ENCODE peak calls at places on chromosomes 12 and 14, in six cellular contexts. One of them, this sample, is unnamed.

GRCh38 chr12:92074889-92075288 is 70.8 kb downstream of the BTG1 start:
- DNase-seq in cardiac muscle cell: no peak
- DNase-seq in left ventricle myocardium inferior: no peak
- DNase-seq in heart right ventricle: no peak
- DNase-seq in CD8-positive, alpha-beta T cell: no peak
- DNase-seq in left lung: no peak
- DNase-seq in this sample: no peak

GRCh38 chr12:42039146-42039545 is 105.5 kb downstream of the GXYLT1 start:
- DNase-seq in cardiac muscle cell: peak; percentile 64
- DNase-seq in left ventricle myocardium inferior: no peak
- DNase-seq in heart right ventricle: no peak
- DNase-seq in CD8-positive, alpha-beta T cell: no peak
- DNase-seq in left lung: no peak
- DNase-seq in this sample: no peak

GRCh38 chr12:122895757-122896636 is at the start of gene VPS37B:
- DNase-seq in cardiac muscle cell: peak; percentile 92
- DNase-seq in left ventricle myocardium inferior: peak; percentile 83
- DNase-seq in heart right ventricle: peak; percentile 87
- DNase-seq in CD8-positive, alpha-beta T cell: peak; percentile 94
- DNase-seq in left lung: peak; percentile 94
- DNase-seq in this sample: peak; percentile 89

GRCh38 chr14:61406670-61407069 is 85.3 kb downstream of the PRKCH start:
- DNase-seq in cardiac muscle cell: no peak
- DNase-seq in left ventricle myocardium inferior: no peak
- DNase-seq in heart right ventricle: no peak
- DNase-seq in CD8-positive, alpha-beta T cell: peak; percentile 33
- DNase-seq in left lung: no peak
- DNase-seq in this sample: no peak

GRCh38 chr14:38203929-38204716 is 3.6 kb upstream of the SSTR1 start:
- DNase-seq in cardiac muscle cell: no peak
- DNase-seq in left ventricle myocardium inferior: no peak
- DNase-seq in heart right ventricle: no peak
- DNase-seq in CD8-positive, alpha-beta T cell: no peak
- DNase-seq in left lung: no peak
- DNase-seq in this sample: no peak

GRCh38 chr14:26290007-26290530 is 307.8 kb downstream of the NOVA1 start:
- DNase-seq in cardiac muscle cell: peak; percentile 78
- DNase-seq in left ventricle myocardium inferior: no peak
- DNase-seq in heart right ventricle: no peak
- DNase-seq in CD8-positive, alpha-beta T cell: no peak
- DNase-seq in left lung: no peak
- DNase-seq in this sample: no peak

GRCh38 chr12:12608557-12608957 is 3.1 kb upstream of the CREBL2 start:
- DNase-seq in cardiac muscle cell: peak; percentile 25
- DNase-seq in left ventricle myocardium inferior: no peak
- DNase-seq in heart right ventricle: no peak
- DNase-seq in CD8-positive, alpha-beta T cell: no peak
- DNase-seq in left lung: no peak
- DNase-seq in this sample: no peak

GRCh38 chr12:12244341-12244740 is 22.5 kb downstream of the LRP6 start:
- DNase-seq in cardiac muscle cell: no peak
- DNase-seq in left ventricle myocardium inferior: no peak
- DNase-seq in heart right ventricle: no peak
- DNase-seq in CD8-positive, alpha-beta T cell: no peak
- DNase-seq in left lung: no peak
- DNase-seq in this sample: no peak

GRCh38 chr14:64549805-64550538 is at the start of gene PPP1R36:
- DNase-seq in cardiac muscle cell: no peak
- DNase-seq in left ventricle myocardium inferior: peak; percentile 34
- DNase-seq in heart right ventricle: peak; percentile 61
- DNase-seq in CD8-positive, alpha-beta T cell: peak; percentile 51
- DNase-seq in left lung: peak; percentile 89
- DNase-seq in this sample: peak; percentile 69

GRCh38 chr14:76090611-76091010 is 61.1 kb upstream of the GPATCH2L start:
- DNase-seq in cardiac muscle cell: no peak
- DNase-seq in left ventricle myocardium inferior: no peak
- DNase-seq in heart right ventricle: no peak
- DNase-seq in CD8-positive, alpha-beta T cell: no peak
- DNase-seq in left lung: no peak
- DNase-seq in this sample: no peak

GRCh38 chr14:76191297-76191696 is 39.6 kb downstream of the GPATCH2L start:
- DNase-seq in cardiac muscle cell: no peak
- DNase-seq in left ventricle myocardium inferior: no peak
- DNase-seq in heart right ventricle: no peak
- DNase-seq in CD8-positive, alpha-beta T cell: no peak
- DNase-seq in left lung: no peak
- DNase-seq in this sample: no peak

GRCh38 chr14:100740196-100740825 is 13.6 kb downstream of the DLK1 start:
- DNase-seq in cardiac muscle cell: no peak
- DNase-seq in left ventricle myocardium inferior: no peak
- DNase-seq in heart right ventricle: no peak
- DNase-seq in CD8-positive, alpha-beta T cell: no peak
- DNase-seq in left lung: no peak
- DNase-seq in this sample: no peak

GRCh38 chr14:65926935-65927700 is 514.6 kb downstream of the FUT8 start:
- DNase-seq in cardiac muscle cell: no peak
- DNase-seq in left ventricle myocardium inferior: no peak
- DNase-seq in heart right ventricle: no peak
- DNase-seq in CD8-positive, alpha-beta T cell: no peak
- DNase-seq in left lung: no peak
- DNase-seq in this sample: no peak

GRCh38 chr14:64542839-64543207 is 2.3 kb downstream of the HSPA2 start:
- DNase-seq in cardiac muscle cell: no peak
- DNase-seq in left ventricle myocardium inferior: no peak
- DNase-seq in heart right ventricle: no peak
- DNase-seq in CD8-positive, alpha-beta T cell: no peak
- DNase-seq in left lung: no peak
- DNase-seq in this sample: no peak

GRCh38 chr12:14225064-14225463 is 140.4 kb upstream of the ATF7IP start:
- DNase-seq in cardiac muscle cell: no peak
- DNase-seq in left ventricle myocardium inferior: no peak
- DNase-seq in heart right ventricle: no peak
- DNase-seq in CD8-positive, alpha-beta T cell: no peak
- DNase-seq in left lung: no peak
- DNase-seq in this sample: no peak

GRCh38 chr12:24228371-24228770 is 278.9 kb upstream of the SOX5 start:
- DNase-seq in cardiac muscle cell: no peak
- DNase-seq in left ventricle myocardium inferior: no peak
- DNase-seq in heart right ventricle: no peak
- DNase-seq in CD8-positive, alpha-beta T cell: no peak
- DNase-seq in left lung: no peak
- DNase-seq in this sample: no peak

GRCh38 chr14:96911499-96912130 is 114.4 kb downstream of the VRK1 start:
- DNase-seq in cardiac muscle cell: no peak
- DNase-seq in left ventricle myocardium inferior: no peak
- DNase-seq in heart right ventricle: no peak
- DNase-seq in CD8-positive, alpha-beta T cell: no peak
- DNase-seq in left lung: no peak
- DNase-seq in this sample: no peak

GRCh38 chr12:52992699-52993557 is 13.3 kb upstream of the EIF4B start:
- DNase-seq in cardiac muscle cell: peak; percentile 59
- DNase-seq in left ventricle myocardium inferior: no peak
- DNase-seq in heart right ventricle: no peak
- DNase-seq in CD8-positive, alpha-beta T cell: no peak
- DNase-seq in left lung: no peak
- DNase-seq in this sample: no peak

GRCh38 chr14:57962293-57962996 is 96.6 kb upstream of the SLC35F4 start:
- DNase-seq in cardiac muscle cell: no peak
- DNase-seq in left ventricle myocardium inferior: no peak
- DNase-seq in heart right ventricle: no peak
- DNase-seq in CD8-positive, alpha-beta T cell: no peak
- DNase-seq in left lung: no peak
- DNase-seq in this sample: no peak

GRCh38 chr12:54390668-54391551 is 6.4 kb upstream of the ZNF385A start:
- DNase-seq in cardiac muscle cell: no peak
- DNase-seq in left ventricle myocardium inferior: peak; percentile 11
- DNase-seq in heart right ventricle: peak; percentile 41
- DNase-seq in CD8-positive, alpha-beta T cell: peak; percentile 75
- DNase-seq in left lung: peak; percentile 86
- DNase-seq in this sample: no peak

GRCh38 chr12:54390176-54390667 is 5.7 kb upstream of the ZNF385A start:
- DNase-seq in cardiac muscle cell: no peak
- DNase-seq in left ventricle myocardium inferior: peak; percentile 13
- DNase-seq in heart right ventricle: no peak
- DNase-seq in CD8-positive, alpha-beta T cell: no peak
- DNase-seq in left lung: no peak
- DNase-seq in this sample: no peak

GRCh38 chr12:54389139-54389508 is 4.6 kb upstream of the ZNF385A start:
- DNase-seq in cardiac muscle cell: no peak
- DNase-seq in left ventricle myocardium inferior: no peak
- DNase-seq in heart right ventricle: no peak
- DNase-seq in CD8-positive, alpha-beta T cell: no peak
- DNase-seq in left lung: no peak
- DNase-seq in this sample: no peak

GRCh38 chr12:54388214-54389138 is 3.9 kb upstream of the ZNF385A start:
- DNase-seq in cardiac muscle cell: no peak
- DNase-seq in left ventricle myocardium inferior: no peak
- DNase-seq in heart right ventricle: no peak
- DNase-seq in CD8-positive, alpha-beta T cell: no peak
- DNase-seq in left lung: no peak
- DNase-seq in this sample: no peak

GRCh38 chr12:54389536-54390175 is 5.1 kb upstream of the ZNF385A start:
- DNase-seq in cardiac muscle cell: no peak
- DNase-seq in left ventricle myocardium inferior: peak; percentile 14
- DNase-seq in heart right ventricle: no peak
- DNase-seq in CD8-positive, alpha-beta T cell: no peak
- DNase-seq in left lung: no peak
- DNase-seq in this sample: no peak
- H3K4me1 ChIP-seq in cardiac muscle cell: peaks cover 53% of the 10 kb centered on the region
- H3K4me1 ChIP-seq in left ventricle myocardium inferior: peaks cover 22% of the 10 kb centered on the region
- H3K4me1 ChIP-seq in heart right ventricle: peaks cover 70% of the 10 kb centered on the region
- H3K4me1 ChIP-seq in CD8-positive, alpha-beta T cell: peaks cover 8% of the 10 kb centered on the region
- H3K4me1 ChIP-seq in left lung: peaks cover 72% of the 10 kb centered on the region
- H3K4me1 ChIP-seq in this sample: peaks cover 33% of the 10 kb centered on the region

DNA sequence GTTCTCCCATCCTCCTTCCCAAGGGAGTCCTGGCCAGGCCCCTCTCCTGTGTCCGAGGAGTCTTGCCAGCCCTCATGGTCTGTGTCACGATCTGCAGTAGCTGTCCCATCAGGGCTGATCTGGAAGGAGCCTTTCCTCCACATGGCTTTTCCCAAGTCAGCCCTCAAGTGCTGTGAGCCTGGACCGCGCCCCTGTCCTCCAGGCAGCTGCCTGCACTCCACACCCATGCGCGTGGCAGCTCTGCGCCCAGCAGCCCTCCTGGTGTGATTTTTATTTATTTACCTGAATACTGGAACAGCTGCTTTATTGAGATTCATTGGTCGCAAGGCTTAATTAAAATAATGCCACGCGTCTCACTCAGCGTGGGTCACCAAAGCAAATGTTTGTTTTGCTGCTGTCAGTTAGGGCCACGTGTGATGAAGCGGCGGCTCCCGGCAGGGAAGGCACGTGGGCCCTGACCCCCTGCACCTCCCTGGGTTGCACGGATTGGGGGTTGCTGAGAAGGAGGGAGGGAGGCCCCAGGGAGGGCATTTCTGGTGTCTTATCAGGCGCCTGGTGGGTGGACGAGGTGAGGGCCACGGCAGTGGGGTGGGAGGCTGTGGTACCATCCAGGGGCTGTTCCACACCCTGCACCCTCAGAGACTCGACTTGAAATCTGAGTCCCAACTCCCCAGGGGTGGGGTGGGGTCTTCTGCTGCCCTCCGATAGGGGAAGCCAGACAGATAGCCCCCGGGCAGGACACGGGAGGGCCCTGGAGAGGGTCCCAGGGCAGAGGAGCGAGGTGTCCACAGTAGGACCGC is 206.3 kb upstream of the C14orf180 start:
- DNase-seq in cardiac muscle cell: no peak
- DNase-seq in left ventricle myocardium inferior: no peak
- DNase-seq in heart right ventricle: peak; percentile 2
- DNase-seq in CD8-positive, alpha-beta T cell: no peak
- DNase-seq in left lung: peak; percentile 49
- DNase-seq in this sample: peak; percentile 30
- H3K4me1 ChIP-seq in cardiac muscle cell: no peaks in the 10 kb centered on the region
- H3K4me1 ChIP-seq in left ventricle myocardium inferior: no peaks in the 10 kb centered on the region
- H3K4me1 ChIP-seq in heart right ventricle: no peaks in the 10 kb centered on the region
- H3K4me1 ChIP-seq in CD8-positive, alpha-beta T cell: peaks cover 7% of the 10 kb centered on the region
- H3K4me1 ChIP-seq in left lung: no peaks in the 10 kb centered on the region
- H3K4me1 ChIP-seq in this sample: no peaks in the 10 kb centered on the region

GRCh38 chr12:124397807-124398577 is 103.1 kb downstream of the RFLNA start:
- DNase-seq in cardiac muscle cell: peak; percentile 76
- DNase-seq in left ventricle myocardium inferior: no peak
- DNase-seq in heart right ventricle: no peak
- DNase-seq in CD8-positive, alpha-beta T cell: no peak
- DNase-seq in left lung: no peak
- DNase-seq in this sample: no peak

GRCh38 chr12:124398578-124399227 is 103.8 kb downstream of the RFLNA start:
- DNase-seq in cardiac muscle cell: peak; percentile 71
- DNase-seq in left ventricle myocardium inferior: peak; percentile 77
- DNase-seq in heart right ventricle: peak; percentile 78
- DNase-seq in CD8-positive, alpha-beta T cell: no peak
- DNase-seq in left lung: no peak
- DNase-seq in this sample: no peak

GRCh38 chr12:124399622-124400021 is 104.7 kb downstream of the RFLNA start:
- DNase-seq in cardiac muscle cell: no peak
- DNase-seq in left ventricle myocardium inferior: no peak
- DNase-seq in heart right ventricle: no peak
- DNase-seq in CD8-positive, alpha-beta T cell: peak; percentile 40
- DNase-seq in left lung: peak; percentile 86
- DNase-seq in this sample: no peak

GRCh38 chr12:124401563-124402180 is 106.8 kb downstream of the RFLNA start:
- DNase-seq in cardiac muscle cell: no peak
- DNase-seq in left ventricle myocardium inferior: no peak
- DNase-seq in heart right ventricle: no peak
- DNase-seq in CD8-positive, alpha-beta T cell: no peak
- DNase-seq in left lung: no peak
- DNase-seq in this sample: no peak

GRCh38 chr12:124400124-124400523 is 105.2 kb downstream of the RFLNA start:
- DNase-seq in cardiac muscle cell: no peak
- DNase-seq in left ventricle myocardium inferior: no peak
- DNase-seq in heart right ventricle: no peak
- DNase-seq in CD8-positive, alpha-beta T cell: no peak
- DNase-seq in left lung: no peak
- DNase-seq in this sample: no peak
- H3K4me1 ChIP-seq in cardiac muscle cell: no peaks in the 10 kb centered on the region
- H3K4me1 ChIP-seq in left ventricle myocardium inferior: peaks cover 85% of the 10 kb centered on the region
- H3K4me1 ChIP-seq in heart right ventricle: peaks cover 64% of the 10 kb centered on the region
- H3K4me1 ChIP-seq in CD8-positive, alpha-beta T cell: no peaks in the 10 kb centered on the region
- H3K4me1 ChIP-seq in left lung: peaks cover 59% of the 10 kb centered on the region
- H3K4me1 ChIP-seq in this sample: peaks cover 48% of the 10 kb centered on the region

GRCh38 chr14:99214701-99215100 is 57.3 kb downstream of the BCL11B start:
- DNase-seq in cardiac muscle cell: no peak
- DNase-seq in left ventricle myocardium inferior: no peak
- DNase-seq in heart right ventricle: no peak
- DNase-seq in CD8-positive, alpha-beta T cell: no peak
- DNase-seq in left lung: peak; percentile 39
- DNase-seq in this sample: no peak

GRCh38 chr14:99213603-99214002 is 58.4 kb downstream of the BCL11B start:
- DNase-seq in cardiac muscle cell: no peak
- DNase-seq in left ventricle myocardium inferior: no peak
- DNase-seq in heart right ventricle: no peak
- DNase-seq in CD8-positive, alpha-beta T cell: no peak
- DNase-seq in left lung: peak; percentile 55
- DNase-seq in this sample: no peak

GRCh38 chr14:99212646-99213045 is 59.4 kb downstream of the BCL11B start:
- DNase-seq in cardiac muscle cell: no peak
- DNase-seq in left ventricle myocardium inferior: no peak
- DNase-seq in heart right ventricle: no peak
- DNase-seq in CD8-positive, alpha-beta T cell: no peak
- DNase-seq in left lung: no peak
- DNase-seq in this sample: no peak

GRCh38 chr14:99212199-99212598 is 59.8 kb downstream of the BCL11B start:
- DNase-seq in cardiac muscle cell: no peak
- DNase-seq in left ventricle myocardium inferior: no peak
- DNase-seq in heart right ventricle: no peak
- DNase-seq in CD8-positive, alpha-beta T cell: no peak
- DNase-seq in left lung: peak; percentile 51
- DNase-seq in this sample: no peak

GRCh38 chr14:99213101-99213500 is 58.9 kb downstream of the BCL11B start:
- DNase-seq in cardiac muscle cell: no peak
- DNase-seq in left ventricle myocardium inferior: no peak
- DNase-seq in heart right ventricle: no peak
- DNase-seq in CD8-positive, alpha-beta T cell: peak; percentile 56
- DNase-seq in left lung: peak; percentile 47
- DNase-seq in this sample: no peak
- H3K4me1 ChIP-seq in cardiac muscle cell: no peaks in the 10 kb centered on the region
- H3K4me1 ChIP-seq in left ventricle myocardium inferior: no peaks in the 10 kb centered on the region
- H3K4me1 ChIP-seq in heart right ventricle: no peaks in the 10 kb centered on the region
- H3K4me1 ChIP-seq in CD8-positive, alpha-beta T cell: peaks cover 95% of the 10 kb centered on the region
- H3K4me1 ChIP-seq in left lung: no peaks in the 10 kb centered on the region
- H3K4me1 ChIP-seq in this sample: no peaks in the 10 kb centered on the region